ENCODE peak calls at places on chromosome 6, in four cellular contexts. One of them, this sample, is unnamed.

GRCh38 chr6:145290122-145290521 is 445.2 kb downstream of the EPM2A start:
- DNase-seq in stimulated activated CD4-positive, alpha-beta T cell treated with anti-CD3 and anti-CD28 coated beads, Interleukin-4, amount 100 ng/mL, for 48 hours: no peak
- DNase-seq in activated T-cell treated with anti-CD3 and anti-CD28 coated beads for 48 hours: no peak
- DNase-seq in fibroblast of lung: no peak
- DNase-seq in this sample: no peak

GRCh38 chr6:43434943-43435342 is 7.6 kb downstream of the ABCC10 start:
- DNase-seq in stimulated activated CD4-positive, alpha-beta T cell treated with anti-CD3 and anti-CD28 coated beads, Interleukin-4, amount 100 ng/mL, for 48 hours: no peak
- DNase-seq in activated T-cell treated with anti-CD3 and anti-CD28 coated beads for 48 hours: no peak
- DNase-seq in fibroblast of lung: no peak
- DNase-seq in this sample: peak; percentile 7

GRCh38 chr6:113306552-113307145 is 550.5 kb upstream of the MARCKS start:
- DNase-seq in fibroblast of lung: peak; percentile 26
- DNase-seq in activated T-cell treated with anti-CD3 and anti-CD28 coated beads for 48 hours: peak; percentile 4
- DNase-seq in stimulated activated CD4-positive, alpha-beta T cell treated with anti-CD3 and anti-CD28 coated beads, Interleukin-4, amount 100 ng/mL, for 48 hours: peak; percentile 17
- DNase-seq in this sample: no peak

GRCh38 chr6:154361476-154361875 is 4.9 kb upstream of the IPCEF1 start:
- DNase-seq in stimulated activated CD4-positive, alpha-beta T cell treated with anti-CD3 and anti-CD28 coated beads, Interleukin-4, amount 100 ng/mL, for 48 hours: no peak
- DNase-seq in activated T-cell treated with anti-CD3 and anti-CD28 coated beads for 48 hours: no peak
- DNase-seq in fibroblast of lung: no peak
- DNase-seq in this sample: no peak

GRCh38 chr6:41921712-41921998 is 356 bp downstream of the BYSL start:
- DNase-seq in stimulated activated CD4-positive, alpha-beta T cell treated with anti-CD3 and anti-CD28 coated beads, Interleukin-4, amount 100 ng/mL, for 48 hours: no peak
- DNase-seq in fibroblast of lung: no peak
- DNase-seq in activated T-cell treated with anti-CD3 and anti-CD28 coated beads for 48 hours: no peak
- DNase-seq in this sample: no peak

GRCh38 chr6:3838992-3839867 is 9.9 kb upstream of the FAM50B start:
- DNase-seq in stimulated activated CD4-positive, alpha-beta T cell treated with anti-CD3 and anti-CD28 coated beads, Interleukin-4, amount 100 ng/mL, for 48 hours: no peak
- DNase-seq in fibroblast of lung: peak; percentile 28
- DNase-seq in activated T-cell treated with anti-CD3 and anti-CD28 coated beads for 48 hours: no peak
- DNase-seq in this sample: no peak

GRCh38 chr6:19554356-19555225 is 282.6 kb upstream of the ID4 start:
- DNase-seq in activated T-cell treated with anti-CD3 and anti-CD28 coated beads for 48 hours: no peak
- DNase-seq in stimulated activated CD4-positive, alpha-beta T cell treated with anti-CD3 and anti-CD28 coated beads, Interleukin-4, amount 100 ng/mL, for 48 hours: no peak
- DNase-seq in fibroblast of lung: peak; percentile 11
- DNase-seq in this sample: no peak

GRCh38 chr6:170134077-170135040 is 156.5 kb downstream of the DLL1 start:
- DNase-seq in fibroblast of lung: no peak
- DNase-seq in activated T-cell treated with anti-CD3 and anti-CD28 coated beads for 48 hours: no peak
- DNase-seq in stimulated activated CD4-positive, alpha-beta T cell treated with anti-CD3 and anti-CD28 coated beads, Interleukin-4, amount 100 ng/mL, for 48 hours: no peak
- DNase-seq in this sample: peak; percentile 70

GRCh38 chr6:163179061-163179460 is 235.5 kb upstream of the QKI start:
- DNase-seq in fibroblast of lung: no peak
- DNase-seq in stimulated activated CD4-positive, alpha-beta T cell treated with anti-CD3 and anti-CD28 coated beads, Interleukin-4, amount 100 ng/mL, for 48 hours: no peak
- DNase-seq in activated T-cell treated with anti-CD3 and anti-CD28 coated beads for 48 hours: no peak
- DNase-seq in this sample: no peak

GRCh38 chr6:12354499-12354898 is 64.3 kb downstream of the EDN1 start:
- DNase-seq in fibroblast of lung: peak; percentile 63
- DNase-seq in activated T-cell treated with anti-CD3 and anti-CD28 coated beads for 48 hours: no peak
- DNase-seq in stimulated activated CD4-positive, alpha-beta T cell treated with anti-CD3 and anti-CD28 coated beads, Interleukin-4, amount 100 ng/mL, for 48 hours: no peak
- DNase-seq in this sample: no peak

GRCh38 chr6:34478796-34479195 is 12.9 kb downstream of the PACSIN1 start:
- DNase-seq in fibroblast of lung: no peak
- DNase-seq in stimulated activated CD4-positive, alpha-beta T cell treated with anti-CD3 and anti-CD28 coated beads, Interleukin-4, amount 100 ng/mL, for 48 hours: no peak
- DNase-seq in activated T-cell treated with anti-CD3 and anti-CD28 coated beads for 48 hours: no peak
- DNase-seq in this sample: no peak

GRCh38 chr6:16471222-16471784 is 232.9 kb downstream of the GMPR start:
- DNase-seq in fibroblast of lung: peak; percentile 43
- DNase-seq in stimulated activated CD4-positive, alpha-beta T cell treated with anti-CD3 and anti-CD28 coated beads, Interleukin-4, amount 100 ng/mL, for 48 hours: no peak
- DNase-seq in activated T-cell treated with anti-CD3 and anti-CD28 coated beads for 48 hours: no peak
- DNase-seq in this sample: no peak

GRCh38 chr6:163354085-163354484 is 60.4 kb upstream of the QKI start:
- DNase-seq in fibroblast of lung: peak; percentile 80
- DNase-seq in activated T-cell treated with anti-CD3 and anti-CD28 coated beads for 48 hours: no peak
- DNase-seq in stimulated activated CD4-positive, alpha-beta T cell treated with anti-CD3 and anti-CD28 coated beads, Interleukin-4, amount 100 ng/mL, for 48 hours: no peak
- DNase-seq in this sample: no peak

GRCh38 chr6:89297695-89298351 is 17.3 kb downstream of the GABRR2 start:
- DNase-seq in stimulated activated CD4-positive, alpha-beta T cell treated with anti-CD3 and anti-CD28 coated beads, Interleukin-4, amount 100 ng/mL, for 48 hours: peak; percentile 59
- DNase-seq in fibroblast of lung: peak; percentile 99
- DNase-seq in activated T-cell treated with anti-CD3 and anti-CD28 coated beads for 48 hours: peak; percentile 45
- DNase-seq in this sample: no peak

GRCh38 chr6:132298344-132298949 is 102.8 kb downstream of the MOXD1 start:
- DNase-seq in stimulated activated CD4-positive, alpha-beta T cell treated with anti-CD3 and anti-CD28 coated beads, Interleukin-4, amount 100 ng/mL, for 48 hours: peak; percentile 18
- DNase-seq in activated T-cell treated with anti-CD3 and anti-CD28 coated beads for 48 hours: no peak
- DNase-seq in fibroblast of lung: peak; percentile 35
- DNase-seq in this sample: no peak

GRCh38 chr6:166667886-166668620 is 41.0 kb upstream of the RPS6KA2 start:
- DNase-seq in fibroblast of lung: no peak
- DNase-seq in activated T-cell treated with anti-CD3 and anti-CD28 coated beads for 48 hours: no peak
- DNase-seq in stimulated activated CD4-positive, alpha-beta T cell treated with anti-CD3 and anti-CD28 coated beads, Interleukin-4, amount 100 ng/mL, for 48 hours: no peak
- DNase-seq in this sample: no peak

GRCh38 chr6:132020138-132020551 is 69.0 kb upstream of the CCN2 start:
- DNase-seq in activated T-cell treated with anti-CD3 and anti-CD28 coated beads for 48 hours: no peak
- DNase-seq in stimulated activated CD4-positive, alpha-beta T cell treated with anti-CD3 and anti-CD28 coated beads, Interleukin-4, amount 100 ng/mL, for 48 hours: no peak
- DNase-seq in fibroblast of lung: peak; percentile 15
- DNase-seq in this sample: no peak

GRCh38 chr6:37493047-37493995 is 6.4 kb downstream of the CCDC167 start:
- DNase-seq in stimulated activated CD4-positive, alpha-beta T cell treated with anti-CD3 and anti-CD28 coated beads, Interleukin-4, amount 100 ng/mL, for 48 hours: no peak
- DNase-seq in activated T-cell treated with anti-CD3 and anti-CD28 coated beads for 48 hours: no peak
- DNase-seq in fibroblast of lung: no peak
- DNase-seq in this sample: peak; percentile 68

GRCh38 chr6:13624871-13625288 is 9.7 kb downstream of the NOL7 start:
- DNase-seq in activated T-cell treated with anti-CD3 and anti-CD28 coated beads for 48 hours: no peak
- DNase-seq in stimulated activated CD4-positive, alpha-beta T cell treated with anti-CD3 and anti-CD28 coated beads, Interleukin-4, amount 100 ng/mL, for 48 hours: no peak
- DNase-seq in fibroblast of lung: peak; percentile 34
- DNase-seq in this sample: no peak

GRCh38 chr6:28737750-28738395 is 185.9 kb downstream of the TRIM27 start:
- DNase-seq in activated T-cell treated with anti-CD3 and anti-CD28 coated beads for 48 hours: no peak
- DNase-seq in stimulated activated CD4-positive, alpha-beta T cell treated with anti-CD3 and anti-CD28 coated beads, Interleukin-4, amount 100 ng/mL, for 48 hours: no peak
- DNase-seq in fibroblast of lung: no peak
- DNase-seq in this sample: no peak

GRCh38 chr6:28474441-28475219 is 31.3 kb upstream of the ZSCAN23 start:
- DNase-seq in activated T-cell treated with anti-CD3 and anti-CD28 coated beads for 48 hours: no peak
- DNase-seq in fibroblast of lung: peak; percentile 82
- DNase-seq in stimulated activated CD4-positive, alpha-beta T cell treated with anti-CD3 and anti-CD28 coated beads, Interleukin-4, amount 100 ng/mL, for 48 hours: no peak
- DNase-seq in this sample: no peak

GRCh38 chr6:15008269-15008668 is 237.6 kb upstream of the JARID2 start:
- DNase-seq in activated T-cell treated with anti-CD3 and anti-CD28 coated beads for 48 hours: no peak
- DNase-seq in stimulated activated CD4-positive, alpha-beta T cell treated with anti-CD3 and anti-CD28 coated beads, Interleukin-4, amount 100 ng/mL, for 48 hours: no peak
- DNase-seq in fibroblast of lung: no peak
- DNase-seq in this sample: no peak

GRCh38 chr6:160949531-160949930 is 42.0 kb upstream of the MAP3K4 start:
- DNase-seq in activated T-cell treated with anti-CD3 and anti-CD28 coated beads for 48 hours: no peak
- DNase-seq in fibroblast of lung: no peak
- DNase-seq in stimulated activated CD4-positive, alpha-beta T cell treated with anti-CD3 and anti-CD28 coated beads, Interleukin-4, amount 100 ng/mL, for 48 hours: no peak
- DNase-seq in this sample: no peak

GRCh38 chr6:158772851-158773371 is 46.3 kb downstream of the EZR start:
- DNase-seq in activated T-cell treated with anti-CD3 and anti-CD28 coated beads for 48 hours: no peak
- DNase-seq in stimulated activated CD4-positive, alpha-beta T cell treated with anti-CD3 and anti-CD28 coated beads, Interleukin-4, amount 100 ng/mL, for 48 hours: no peak
- DNase-seq in fibroblast of lung: peak; percentile 13
- DNase-seq in this sample: peak; percentile 12

GRCh38 chr6:106790146-106790770 is 160.9 kb downstream of the QRSL1 start:
- DNase-seq in fibroblast of lung: peak; percentile 23
- DNase-seq in stimulated activated CD4-positive, alpha-beta T cell treated with anti-CD3 and anti-CD28 coated beads, Interleukin-4, amount 100 ng/mL, for 48 hours: no peak
- DNase-seq in activated T-cell treated with anti-CD3 and anti-CD28 coated beads for 48 hours: no peak
- DNase-seq in this sample: no peak

GRCh38 chr6:94376876-94377275 is 957.5 kb upstream of the EPHA7 start:
- DNase-seq in activated T-cell treated with anti-CD3 and anti-CD28 coated beads for 48 hours: no peak
- DNase-seq in fibroblast of lung: no peak
- DNase-seq in stimulated activated CD4-positive, alpha-beta T cell treated with anti-CD3 and anti-CD28 coated beads, Interleukin-4, amount 100 ng/mL, for 48 hours: no peak
- DNase-seq in this sample: no peak

GRCh38 chr6:144715344-144715743 is 430.2 kb downstream of the UTRN start:
- DNase-seq in fibroblast of lung: no peak
- DNase-seq in stimulated activated CD4-positive, alpha-beta T cell treated with anti-CD3 and anti-CD28 coated beads, Interleukin-4, amount 100 ng/mL, for 48 hours: peak; percentile 7
- DNase-seq in activated T-cell treated with anti-CD3 and anti-CD28 coated beads for 48 hours: no peak
- DNase-seq in this sample: no peak

GRCh38 chr6:101534821-101535220 is 141.3 kb downstream of the GRIK2 start:
- DNase-seq in activated T-cell treated with anti-CD3 and anti-CD28 coated beads for 48 hours: no peak
- DNase-seq in stimulated activated CD4-positive, alpha-beta T cell treated with anti-CD3 and anti-CD28 coated beads, Interleukin-4, amount 100 ng/mL, for 48 hours: no peak
- DNase-seq in fibroblast of lung: no peak
- DNase-seq in this sample: no peak

GRCh38 chr6:45724511-45724910 is 291.1 kb downstream of the CLIC5 start:
- DNase-seq in fibroblast of lung: peak; percentile 84
- DNase-seq in stimulated activated CD4-positive, alpha-beta T cell treated with anti-CD3 and anti-CD28 coated beads, Interleukin-4, amount 100 ng/mL, for 48 hours: no peak
- DNase-seq in activated T-cell treated with anti-CD3 and anti-CD28 coated beads for 48 hours: no peak
- DNase-seq in this sample: no peak

GRCh38 chr6:112745765-112746164 is 398.6 kb downstream of the RFPL4B start:
- DNase-seq in activated T-cell treated with anti-CD3 and anti-CD28 coated beads for 48 hours: no peak
- DNase-seq in stimulated activated CD4-positive, alpha-beta T cell treated with anti-CD3 and anti-CD28 coated beads, Interleukin-4, amount 100 ng/mL, for 48 hours: no peak
- DNase-seq in fibroblast of lung: no peak
- DNase-seq in this sample: no peak

GRCh38 chr6:95847061-95847460 is 168.7 kb upstream of the FUT9 start:
- DNase-seq in activated T-cell treated with anti-CD3 and anti-CD28 coated beads for 48 hours: no peak
- DNase-seq in stimulated activated CD4-positive, alpha-beta T cell treated with anti-CD3 and anti-CD28 coated beads, Interleukin-4, amount 100 ng/mL, for 48 hours: no peak
- DNase-seq in fibroblast of lung: no peak
- DNase-seq in this sample: no peak

GRCh38 chr6:12733876-12734275 is 17.3 kb downstream of the PHACTR1 start:
- DNase-seq in fibroblast of lung: no peak
- DNase-seq in stimulated activated CD4-positive, alpha-beta T cell treated with anti-CD3 and anti-CD28 coated beads, Interleukin-4, amount 100 ng/mL, for 48 hours: no peak
- DNase-seq in activated T-cell treated with anti-CD3 and anti-CD28 coated beads for 48 hours: no peak
- DNase-seq in this sample: no peak

GRCh38 chr6:152273002-152273401 is 364.2 kb downstream of the SYNE1 start:
- DNase-seq in fibroblast of lung: peak; percentile 72
- DNase-seq in stimulated activated CD4-positive, alpha-beta T cell treated with anti-CD3 and anti-CD28 coated beads, Interleukin-4, amount 100 ng/mL, for 48 hours: no peak
- DNase-seq in activated T-cell treated with anti-CD3 and anti-CD28 coated beads for 48 hours: no peak
- DNase-seq in this sample: no peak

GRCh38 chr6:137904822-137905617 is 38.0 kb downstream of the TNFAIP3 start:
- DNase-seq in stimulated activated CD4-positive, alpha-beta T cell treated with anti-CD3 and anti-CD28 coated beads, Interleukin-4, amount 100 ng/mL, for 48 hours: peak; percentile 83
- DNase-seq in activated T-cell treated with anti-CD3 and anti-CD28 coated beads for 48 hours: peak; percentile 80
- DNase-seq in fibroblast of lung: peak; percentile 51
- DNase-seq in this sample: no peak

GRCh38 chr6:33144373-33144772 is 47.9 kb downstream of the COL11A2 start:
- DNase-seq in activated T-cell treated with anti-CD3 and anti-CD28 coated beads for 48 hours: no peak
- DNase-seq in stimulated activated CD4-positive, alpha-beta T cell treated with anti-CD3 and anti-CD28 coated beads, Interleukin-4, amount 100 ng/mL, for 48 hours: no peak
- DNase-seq in fibroblast of lung: peak; percentile 5
- DNase-seq in this sample: no peak

GRCh38 chr6:111918825-111919224 is 45.6 kb upstream of the FYN start:
- DNase-seq in stimulated activated CD4-positive, alpha-beta T cell treated with anti-CD3 and anti-CD28 coated beads, Interleukin-4, amount 100 ng/mL, for 48 hours: no peak
- DNase-seq in activated T-cell treated with anti-CD3 and anti-CD28 coated beads for 48 hours: no peak
- DNase-seq in fibroblast of lung: peak; percentile 95
- DNase-seq in this sample: no peak

GRCh38 chr6:134995536-134995935 is 45.6 kb upstream of the ALDH8A1 start:
- DNase-seq in stimulated activated CD4-positive, alpha-beta T cell treated with anti-CD3 and anti-CD28 coated beads, Interleukin-4, amount 100 ng/mL, for 48 hours: no peak
- DNase-seq in activated T-cell treated with anti-CD3 and anti-CD28 coated beads for 48 hours: no peak
- DNase-seq in fibroblast of lung: no peak
- DNase-seq in this sample: no peak

GRCh38 chr6:84768442-84769174 is 4.2 kb upstream of the TBX18 start:
- DNase-seq in fibroblast of lung: no peak
- DNase-seq in activated T-cell treated with anti-CD3 and anti-CD28 coated beads for 48 hours: no peak
- DNase-seq in stimulated activated CD4-positive, alpha-beta T cell treated with anti-CD3 and anti-CD28 coated beads, Interleukin-4, amount 100 ng/mL, for 48 hours: no peak
- DNase-seq in this sample: no peak

This sample was measured in cardiac septum.